ENCODE peak calls at places on chromosomes 5 and 9, in seven cellular contexts. One of them, this sample, is unnamed.

GRCh38 chr9:124257865-124258764 is at the start of gene NEK6:
- DNase-seq in BJ: no peak
- DNase-seq in HCT116: no peak
- DNase-seq in cardiac fibroblast: peak; percentile 52
- DNase-seq in GM23338: no peak
- DNase-seq in GM12865: peak; percentile 63
- DNase-seq in breast epithelium: no peak
- DNase-seq in this sample: no peak

GRCh38 chr5:174549254-174549653 is 175.1 kb upstream of the MSX2 start:
- DNase-seq in breast epithelium: no peak
- DNase-seq in GM23338: no peak
- DNase-seq in cardiac fibroblast: peak; percentile 24
- DNase-seq in GM12865: no peak
- DNase-seq in HCT116: no peak
- DNase-seq in BJ: no peak
- DNase-seq in this sample: no peak

GRCh38 chr9:99352786-99353185 is 130.7 kb downstream of the SEC61B start:
- DNase-seq in breast epithelium: no peak
- DNase-seq in HCT116: no peak
- DNase-seq in GM23338: no peak
- DNase-seq in cardiac fibroblast: no peak
- DNase-seq in BJ: peak; percentile 71
- DNase-seq in GM12865: no peak
- DNase-seq in this sample: peak; percentile 71

GRCh38 chr5:93721045-93721444 is 20.4 kb downstream of the POU5F2 start:
- DNase-seq in BJ: no peak
- DNase-seq in HCT116: no peak
- DNase-seq in cardiac fibroblast: no peak
- DNase-seq in breast epithelium: no peak
- DNase-seq in GM23338: no peak
- DNase-seq in GM12865: peak; percentile 9
- DNase-seq in this sample: no peak

GRCh38 chr9:26723486-26723885 is 169.1 kb downstream of the CAAP1 start:
- DNase-seq in breast epithelium: no peak
- DNase-seq in GM12865: peak; percentile 62
- DNase-seq in HCT116: peak; percentile 55
- DNase-seq in GM23338: peak; percentile 95
- DNase-seq in cardiac fibroblast: peak; percentile 17
- DNase-seq in BJ: no peak
- DNase-seq in this sample: no peak

GRCh38 chr9:91273853-91274552 is 87.7 kb downstream of the AUH start:
- DNase-seq in cardiac fibroblast: peak; percentile 26
- DNase-seq in GM23338: no peak
- DNase-seq in BJ: no peak
- DNase-seq in HCT116: peak; percentile 8
- DNase-seq in breast epithelium: no peak
- DNase-seq in GM12865: peak; percentile 29
- DNase-seq in this sample: no peak

GRCh38 chr5:140672455-140673186 is 755 bp downstream of the DND1 start:
- DNase-seq in GM23338: peak; percentile 76
- DNase-seq in cardiac fibroblast: peak; percentile 21
- DNase-seq in GM12865: no peak
- DNase-seq in BJ: no peak
- DNase-seq in HCT116: no peak
- DNase-seq in breast epithelium: no peak
- DNase-seq in this sample: no peak

GRCh38 chr5:131974956-131975726 is 29.7 kb upstream of the MEIKIN start:
- DNase-seq in HCT116: no peak
- DNase-seq in breast epithelium: no peak
- DNase-seq in GM23338: peak; percentile 36
- DNase-seq in cardiac fibroblast: no peak
- DNase-seq in GM12865: no peak
- DNase-seq in BJ: no peak
- DNase-seq in this sample: no peak

GRCh38 chr5:66232701-66233100 is 88.6 kb downstream of the SREK1 start:
- DNase-seq in breast epithelium: no peak
- DNase-seq in BJ: no peak
- DNase-seq in cardiac fibroblast: peak; percentile 17
- DNase-seq in HCT116: no peak
- DNase-seq in GM23338: peak; percentile 56
- DNase-seq in GM12865: no peak
- DNase-seq in this sample: no peak

GRCh38 chr5:57494104-57495098 is 11.8 kb upstream of the ACTBL2 start:
- DNase-seq in breast epithelium: no peak
- DNase-seq in HCT116: peak; percentile 90
- DNase-seq in GM23338: no peak
- DNase-seq in cardiac fibroblast: peak; percentile 98
- DNase-seq in GM12865: peak; percentile 83
- DNase-seq in BJ: peak; percentile 74
- DNase-seq in this sample: peak; percentile 94

GRCh38 chr9:108671794-108672193 is 184.0 kb downstream of the ACTL7B start:
- DNase-seq in cardiac fibroblast: no peak
- DNase-seq in BJ: peak; percentile 98
- DNase-seq in GM23338: no peak
- DNase-seq in HCT116: no peak
- DNase-seq in GM12865: no peak
- DNase-seq in breast epithelium: no peak
- DNase-seq in this sample: peak; percentile 99

GRCh38 chr9:108668191-108668940 is 187.4 kb downstream of the ACTL7B start:
- DNase-seq in cardiac fibroblast: no peak
- DNase-seq in GM23338: no peak
- DNase-seq in BJ: no peak
- DNase-seq in breast epithelium: no peak
- DNase-seq in HCT116: no peak
- DNase-seq in GM12865: no peak
- DNase-seq in this sample: no peak

GRCh38 chr9:108672475-108673065 is 183.2 kb downstream of the ACTL7B start:
- DNase-seq in GM23338: no peak
- DNase-seq in HCT116: no peak
- DNase-seq in cardiac fibroblast: no peak
- DNase-seq in breast epithelium: no peak
- DNase-seq in BJ: no peak
- DNase-seq in GM12865: no peak
- DNase-seq in this sample: no peak

GRCh38 chr9:108673386-108673785 is 182.4 kb downstream of the ACTL7B start:
- DNase-seq in GM23338: no peak
- DNase-seq in breast epithelium: no peak
- DNase-seq in HCT116: no peak
- DNase-seq in BJ: peak; percentile 58
- DNase-seq in cardiac fibroblast: no peak
- DNase-seq in GM12865: no peak
- DNase-seq in this sample: no peak

DNA sequence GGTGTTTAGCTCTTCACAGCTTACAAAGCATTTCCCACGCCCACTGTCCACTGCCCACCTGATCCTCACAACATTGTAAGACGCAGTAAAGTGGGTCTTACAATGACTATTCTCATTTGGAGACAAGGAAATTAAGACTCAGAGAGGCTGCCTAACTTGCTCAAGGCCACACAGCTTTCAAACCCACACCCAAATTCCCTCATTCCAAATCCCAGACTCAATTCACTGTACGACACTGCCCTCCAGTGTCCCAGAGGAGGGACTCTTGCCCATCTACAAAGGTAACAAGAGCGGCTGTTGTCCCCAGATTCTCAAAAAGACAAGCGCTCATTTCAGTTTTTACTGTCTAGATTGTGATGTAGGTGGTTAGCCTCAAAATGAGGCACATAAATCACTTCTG is 184.6 kb downstream of the ACTL7B start:
- DNase-seq in HCT116: peak; percentile 33
- DNase-seq in cardiac fibroblast: peak; percentile 20
- DNase-seq in breast epithelium: no peak
- DNase-seq in GM12865: no peak
- DNase-seq in GM23338: peak; percentile 54
- DNase-seq in BJ: peak; percentile 25
- DNase-seq in this sample: peak; percentile 50
- H3K4me3 ChIP-seq in HCT116: no peak overlapping the region
- H3K4me3 ChIP-seq in cardiac fibroblast: no peak overlapping the region
- H3K4me3 ChIP-seq in breast epithelium: no peak overlapping the region
- H3K4me3 ChIP-seq in GM12865: no peak overlapping the region
- H3K4me3 ChIP-seq in GM23338: no peak overlapping the region
- H3K4me3 ChIP-seq in BJ: no peak overlapping the region
- H3K4me3 ChIP-seq in this sample: no peak overlapping the region

GRCh38 chr9:107044872-107045271 is 181.9 kb downstream of the ZNF462 start:
- DNase-seq in BJ: no peak
- DNase-seq in breast epithelium: no peak
- DNase-seq in HCT116: no peak
- DNase-seq in GM12865: no peak
- DNase-seq in GM23338: peak; percentile 44
- DNase-seq in cardiac fibroblast: no peak
- DNase-seq in this sample: no peak
- TF ChIP-seq CTCF in BJ: no peak
- TF ChIP-seq CTCF in breast epithelium: no peak
- TF ChIP-seq CTCF in HCT116: peak; percentile 13
- TF ChIP-seq CTCF in GM12865: peak; percentile 6
- TF ChIP-seq CTCF in GM23338: peak; percentile 56
- TF ChIP-seq CTCF in cardiac fibroblast: peak; percentile 7
- TF ChIP-seq CTCF in this sample: no peak

DNA sequence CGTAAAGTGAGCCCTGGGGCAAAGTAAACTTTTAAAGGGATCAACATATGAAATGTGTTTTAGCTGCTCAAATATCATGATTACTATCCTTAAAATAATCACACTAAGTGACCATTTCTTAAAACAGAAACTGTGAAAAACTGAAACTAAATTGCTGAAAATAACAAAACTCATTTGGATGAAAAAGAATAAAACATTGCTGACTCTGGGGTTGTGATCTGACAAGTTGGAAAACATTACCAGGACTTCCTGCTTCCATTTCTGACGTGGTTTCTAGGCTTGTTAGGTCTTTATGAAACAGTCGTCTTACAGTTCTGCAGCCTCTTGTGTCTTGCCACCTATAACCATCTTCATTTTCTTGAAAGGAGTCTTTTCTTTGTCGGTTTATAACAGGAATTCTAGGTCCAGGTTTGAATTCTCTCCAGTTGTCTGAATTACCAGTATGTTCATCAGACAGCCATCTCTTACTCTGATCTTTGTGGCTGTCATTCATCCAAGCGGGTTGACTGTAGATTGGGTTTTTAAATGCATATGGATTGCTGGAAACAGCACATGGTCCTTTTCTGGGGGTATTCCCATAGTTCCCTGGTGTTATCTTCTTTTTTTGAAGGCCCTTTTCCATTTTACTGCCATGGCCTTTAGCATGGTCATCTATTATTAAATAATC is 1.6 kb downstream of the TUT7 start:
- DNase-seq in cardiac fibroblast: peak; percentile 42
- DNase-seq in BJ: no peak
- DNase-seq in GM23338: no peak
- DNase-seq in HCT116: no peak
- DNase-seq in breast epithelium: no peak
- DNase-seq in GM12865: peak; percentile 62
- DNase-seq in this sample: no peak
- H3K4me3 ChIP-seq in cardiac fibroblast: peak overlapping the region; percentile 95
- H3K4me3 ChIP-seq in BJ: peak overlapping the region; percentile 96
- H3K4me3 ChIP-seq in GM23338: peak overlapping the region; percentile 83
- H3K4me3 ChIP-seq in HCT116: peak overlapping the region; percentile 97
- H3K4me3 ChIP-seq in breast epithelium: peak overlapping the region; percentile 96
- H3K4me3 ChIP-seq in GM12865: peak overlapping the region; percentile 74
- H3K4me3 ChIP-seq in this sample: peak overlapping the region; percentile 80

GRCh38 chr5:150640311-150641005 is at the start of gene SYNPO:
- DNase-seq in cardiac fibroblast: peak; percentile 98
- DNase-seq in breast epithelium: no peak
- DNase-seq in GM12865: no peak
- DNase-seq in BJ: peak; percentile 89
- DNase-seq in GM23338: no peak
- DNase-seq in HCT116: no peak
- DNase-seq in this sample: no peak
- TF ChIP-seq CTCF in cardiac fibroblast: no peak
- TF ChIP-seq CTCF in breast epithelium: no peak
- TF ChIP-seq CTCF in GM12865: no peak
- TF ChIP-seq CTCF in BJ: peak; percentile 7
- TF ChIP-seq CTCF in GM23338: no peak
- TF ChIP-seq CTCF in HCT116: no peak
- TF ChIP-seq CTCF in this sample: no peak

DNA sequence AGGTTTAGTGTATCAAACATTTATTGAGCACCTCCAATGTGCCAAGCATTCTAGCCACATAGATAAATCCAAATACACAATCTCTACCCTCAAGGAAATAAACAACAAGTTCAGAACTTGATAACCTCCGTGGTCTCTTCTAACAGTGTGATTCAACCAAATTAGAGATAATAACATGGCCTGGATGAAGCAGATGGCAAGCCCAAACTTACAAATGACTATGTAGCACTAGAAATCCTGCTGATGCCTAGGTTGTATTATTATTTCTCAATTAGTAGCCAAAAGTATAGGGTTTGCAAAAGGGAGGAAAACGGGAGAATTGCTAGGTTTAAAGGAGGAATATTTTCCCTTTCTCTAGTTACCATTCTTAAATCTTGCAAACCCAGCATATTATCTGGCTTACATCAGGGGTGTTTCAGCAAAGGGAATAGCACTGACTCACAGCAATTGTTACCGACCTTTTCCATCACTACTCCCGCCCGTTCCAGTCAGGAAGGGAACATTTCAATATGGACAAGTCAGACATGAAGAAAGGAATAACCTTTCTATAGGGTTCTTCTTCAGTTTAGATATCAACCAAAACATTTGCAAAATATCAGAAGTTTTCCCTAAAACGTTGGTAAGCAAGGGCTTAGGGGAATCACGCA is 2.3 kb downstream of the DPYSL3 start:
- DNase-seq in cardiac fibroblast: peak; percentile 68
- DNase-seq in GM23338: no peak
- DNase-seq in HCT116: no peak
- DNase-seq in BJ: no peak
- DNase-seq in breast epithelium: no peak
- DNase-seq in GM12865: no peak
- DNase-seq in this sample: no peak
- H3K4me3 ChIP-seq in cardiac fibroblast: peak overlapping the region; percentile 79
- H3K4me3 ChIP-seq in GM23338: peak overlapping the region; percentile 91
- H3K4me3 ChIP-seq in HCT116: no peak overlapping the region
- H3K4me3 ChIP-seq in BJ: peak overlapping the region; percentile 67
- H3K4me3 ChIP-seq in breast epithelium: peak overlapping the region; percentile 72
- H3K4me3 ChIP-seq in GM12865: no peak overlapping the region
- H3K4me3 ChIP-seq in this sample: peak overlapping the region; percentile 90

GRCh38 chr5:6820851-6821479 is 107.7 kb downstream of the TENT4A start:
- DNase-seq in HCT116: peak; percentile 27
- DNase-seq in GM23338: peak; percentile 80
- DNase-seq in cardiac fibroblast: no peak
- DNase-seq in BJ: no peak
- DNase-seq in breast epithelium: no peak
- DNase-seq in GM12865: peak; percentile 58
- DNase-seq in this sample: peak; percentile 15
- TF ChIP-seq CTCF in HCT116: peak; percentile 51
- TF ChIP-seq CTCF in GM23338: peak; percentile 98
- TF ChIP-seq CTCF in cardiac fibroblast: peak; percentile 53
- TF ChIP-seq CTCF in BJ: peak; percentile 54
- TF ChIP-seq CTCF in breast epithelium: no peak
- TF ChIP-seq CTCF in GM12865: peak; percentile 60
- TF ChIP-seq CTCF in this sample: peak; percentile 71

GRCh38 chr5:176538505-176538806 is 1.3 kb upstream of the RNF44 start:
- DNase-seq in cardiac fibroblast: no peak
- DNase-seq in GM12865: no peak
- DNase-seq in BJ: no peak
- DNase-seq in HCT116: no peak
- DNase-seq in GM23338: peak; percentile 64
- DNase-seq in breast epithelium: no peak
- DNase-seq in this sample: no peak
- H3K4me3 ChIP-seq in cardiac fibroblast: no peak overlapping the region
- H3K4me3 ChIP-seq in GM12865: no peak overlapping the region
- H3K4me3 ChIP-seq in BJ: no peak overlapping the region
- H3K4me3 ChIP-seq in HCT116: peak overlapping the region; percentile 99
- H3K4me3 ChIP-seq in GM23338: peak overlapping the region; percentile 47
- H3K4me3 ChIP-seq in breast epithelium: no peak overlapping the region
- H3K4me3 ChIP-seq in this sample: peak overlapping the region; percentile 95